ENCODE peak calls at places on chromosomes 7 and 10, in four cellular contexts. One of them, this sample, is unnamed.
A peak's percentile ranks its signal among the peaks of the same experiment; 100 is the strongest.

GRCh38 chr7:151631149-151631967 is 111.7 kb upstream of the RHEB start:
- DNase-seq in A172: no peak
- DNase-seq in iPS DF 6.9: no peak
- DNase-seq in anterior cingulate cortex: no peak
- DNase-seq in this sample: peak; percentile 56

GRCh38 chr7:12727455-12728191 is 40.2 kb downstream of the ARL4A start:
- DNase-seq in iPS DF 6.9: no peak
- DNase-seq in A172: no peak
- DNase-seq in anterior cingulate cortex: no peak
- DNase-seq in this sample: no peak

GRCh38 chr10:126210051-126210651 is 178.1 kb downstream of the ADAM12 start:
- DNase-seq in anterior cingulate cortex: no peak
- DNase-seq in A172: no peak
- DNase-seq in iPS DF 6.9: no peak
- DNase-seq in this sample: peak; percentile 52

GRCh38 chr7:98867271-98867701 is 2.5 kb downstream of the TMEM130 start:
- DNase-seq in iPS DF 6.9: no peak
- DNase-seq in anterior cingulate cortex: peak; percentile 39
- DNase-seq in A172: no peak
- DNase-seq in this sample: no peak

GRCh38 chr10:133438711-133439273 is 14.4 kb upstream of the SPRN start:
- DNase-seq in iPS DF 6.9: no peak
- DNase-seq in anterior cingulate cortex: no peak
- DNase-seq in A172: peak; percentile 10
- DNase-seq in this sample: no peak

GRCh38 chr7:140581411-140581810 is 59.2 kb downstream of the DENND2A start:
- DNase-seq in anterior cingulate cortex: no peak
- DNase-seq in iPS DF 6.9: no peak
- DNase-seq in A172: no peak
- DNase-seq in this sample: no peak

GRCh38 chr7:102451371-102452054 is 13.2 kb downstream of the ALKBH4 start:
- DNase-seq in anterior cingulate cortex: no peak
- DNase-seq in iPS DF 6.9: no peak
- DNase-seq in A172: no peak
- DNase-seq in this sample: no peak

GRCh38 chr7:27933691-27934565 is 194.0 kb downstream of the TAX1BP1 start:
- DNase-seq in anterior cingulate cortex: no peak
- DNase-seq in iPS DF 6.9: no peak
- DNase-seq in A172: peak; percentile 83
- DNase-seq in this sample: no peak

GRCh38 chr7:116588641-116589594 is 64.1 kb downstream of the CAV1 start:
- DNase-seq in iPS DF 6.9: no peak
- DNase-seq in A172: peak; percentile 72
- DNase-seq in anterior cingulate cortex: no peak
- DNase-seq in this sample: peak; percentile 57

GRCh38 chr7:71721742-71722141 is 589.8 kb downstream of the GALNT17 start:
- DNase-seq in A172: no peak
- DNase-seq in anterior cingulate cortex: no peak
- DNase-seq in iPS DF 6.9: no peak
- DNase-seq in this sample: no peak

GRCh38 chr7:80646088-80646961 is 7.9 kb downstream of the CD36 start:
- DNase-seq in A172: no peak
- DNase-seq in anterior cingulate cortex: no peak
- DNase-seq in iPS DF 6.9: no peak
- DNase-seq in this sample: no peak